ENCODE peak calls at places on chromosomes 2 and 18, in five cellular contexts. Y is neuronal stem cell; M is A549; E is spleen; Q is naive thymus-derived CD4-positive, alpha-beta T cell. V is an unnamed sample.
A peak's percentile ranks its signal among the peaks of the same experiment; 100 is the strongest.

GRCh38 chr2:25326326-25327013 is 15.3 kb downstream of the DNMT3A start:
- DNase-seq in E (no peak), M (no peak), Y (no peak), Q (no peak), V (no peak)

GRCh38 chr18:41150316-41150715 is 804.7 kb upstream of the PIK3C3 start:
- DNase-seq in M (no peak), Y (no peak), E (no peak), Q (no peak), V (no peak)

GRCh38 chr2:29130295-29130694 is 15.1 kb downstream of the CLIP4 start:
- DNase-seq in Q (no peak), Y (no peak), M (peak; percentile 96), E (no peak), V (peak; percentile 88)

GRCh38 chr2:197613509-197613987 is 61.8 kb downstream of the RFTN2 start:
- DNase-seq in M (peak; percentile 40), Q (no peak), Y (no peak), E (no peak), V (no peak)

GRCh38 chr2:17635007-17635406 is 94.5 kb downstream of the VSNL1 start:
- DNase-seq in Y (no peak), E (no peak), M (no peak), Q (no peak), V (no peak)

GRCh38 chr2:224145751-224146355 is 106.8 kb upstream of the SERPINE2 start:
- DNase-seq in Y (no peak), M (peak; percentile 83), Q (no peak), E (no peak), V (peak; percentile 85)

GRCh38 chr2:169107645-169108044 is 38.3 kb downstream of the DHRS9 start:
- DNase-seq in M (no peak), Y (no peak), E (no peak), Q (peak; percentile 76), V (no peak)

GRCh38 chr2:71923887-71924533 is 223.7 kb downstream of the CYP26B1 start:
- DNase-seq in Q (peak; percentile 45), Y (peak; percentile 75), E (no peak), M (peak; percentile 83), V (peak; percentile 49)

GRCh38 chr2:68733365-68733764 is 1.2 kb upstream of the ARHGAP25 start:
- DNase-seq in Y (no peak), Q (no peak), M (no peak), E (no peak), V (no peak)
- H3K4me1 ChIP-seq in Y (no peaks in the 10 kb centered on the region), Q (peaks cover 30% of the 10 kb centered on the region), M (peaks cover 5% of the 10 kb centered on the region), E (peaks cover 31% of the 10 kb centered on the region), V (peaks cover 7% of the 10 kb centered on the region)

GRCh38 chr2:219001100-219001576 is 7.9 kb upstream of the CRYBA2 start:
- DNase-seq in M (no peak), E (no peak), Y (no peak), Q (no peak), V (no peak)
- H3K4me1 ChIP-seq in M (peaks cover 13% of the 10 kb centered on the region), E (peaks cover 26% of the 10 kb centered on the region), Y (peaks cover 9% of the 10 kb centered on the region), Q (peaks cover 13% of the 10 kb centered on the region), V (no peaks in the 10 kb centered on the region)

DNA sequence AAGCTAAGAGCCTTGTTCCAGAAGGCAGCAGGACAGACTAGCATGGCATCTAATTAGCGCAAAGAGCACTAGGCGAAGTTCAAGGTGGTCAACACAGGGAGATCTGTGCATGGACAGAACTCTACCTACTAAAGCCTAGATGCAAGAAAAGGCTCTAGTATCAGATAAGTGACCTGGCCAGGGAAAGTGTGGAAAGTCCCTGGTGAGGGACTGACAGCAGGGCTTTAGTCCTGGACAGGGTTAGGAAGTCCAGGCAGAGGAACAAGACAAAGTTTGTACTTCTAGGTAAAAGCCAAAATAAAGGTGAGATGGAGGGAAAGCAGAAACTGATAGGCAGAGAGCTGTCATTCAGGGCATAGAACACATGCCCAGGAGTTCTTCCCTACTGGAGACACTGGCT is 45.0 kb upstream of the PCBP1 start:
- DNase-seq in M (no peak), Q (no peak), Y (no peak), E (no peak), V (no peak)
- H3K4me1 ChIP-seq in M (no peaks in the 10 kb centered on the region), Q (peaks cover 9% of the 10 kb centered on the region), Y (no peaks in the 10 kb centered on the region), E (peaks cover 9% of the 10 kb centered on the region), V (peaks cover 6% of the 10 kb centered on the region)

GRCh38 chr2:128303095-128303791 is 15.4 kb downstream of the HS6ST1 start:
- DNase-seq in E (peak; percentile 58), M (no peak), Q (no peak), Y (no peak), V (no peak)
- H3K4me1 ChIP-seq in E (peaks cover 51% of the 10 kb centered on the region), M (peaks cover 41% of the 10 kb centered on the region), Q (no peaks in the 10 kb centered on the region), Y (peaks cover 14% of the 10 kb centered on the region), V (peaks cover 46% of the 10 kb centered on the region)

DNA sequence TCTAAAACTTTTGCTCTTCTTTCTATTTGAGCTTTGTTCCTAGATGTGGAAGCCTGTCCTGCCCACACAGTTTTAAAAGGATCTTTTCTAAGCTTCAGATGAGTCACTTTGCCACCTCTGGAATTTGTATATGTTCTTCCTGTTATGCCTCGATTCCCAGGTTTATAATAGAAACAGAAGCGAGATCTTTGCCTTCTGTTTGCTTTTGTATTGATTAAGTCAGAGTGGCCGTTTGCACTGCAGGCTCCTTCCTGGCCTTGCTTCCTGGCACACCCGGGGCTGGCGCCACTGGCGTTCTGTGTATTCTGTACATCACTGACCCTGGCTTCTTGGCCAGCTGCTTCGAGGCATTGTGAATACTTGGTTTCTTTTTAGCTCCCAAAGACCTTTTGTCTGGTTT is 91.8 kb downstream of the MTCL1 start:
- DNase-seq in Y (no peak), E (no peak), M (peak; percentile 16), Q (no peak), V (peak; percentile 55)
- H3K4me1 ChIP-seq in Y (peaks cover 34% of the 10 kb centered on the region), E (no peaks in the 10 kb centered on the region), M (peaks cover 98% of the 10 kb centered on the region), Q (no peaks in the 10 kb centered on the region), V (peaks cover 72% of the 10 kb centered on the region)

GRCh38 chr2:9217838-9218770 is 11.5 kb downstream of the ASAP2 start:
- DNase-seq in E (no peak), Y (no peak), M (no peak), Q (no peak), V (no peak)
- H3K4me1 ChIP-seq in E (no peaks in the 10 kb centered on the region), Y (no peaks in the 10 kb centered on the region), M (peaks cover 10% of the 10 kb centered on the region), Q (no peaks in the 10 kb centered on the region), V (peaks cover 19% of the 10 kb centered on the region)

V was measured in astrocyte.